ENCODE peak calls at places on chromosome 11, in five cellular contexts. K is choroid plexus epithelial cell, T is tibial nerve, D is cardiac muscle cell, P is cardiac fibroblast. O is an unnamed sample.

GRCh38 chr11:112408551-112408950 is 147.9 kb upstream of the PLET1 start:
- DNase-seq in K (no peak), T (no peak), D (no peak), P (no peak), O (no peak)

GRCh38 chr11:33869511-33870422 is 22.1 kb downstream of the LMO2 start:
- DNase-seq in K (peak), T (no peak), D (peak), P (peak), O (peak)

GRCh38 chr11:108906329-108906728 is 241.5 kb downstream of the DDX10 start:
- DNase-seq in K (peak), T (no peak), D (no peak), P (peak), O (peak)

GRCh38 chr11:94767701-94768601 is at the start of gene AMOTL1:
- DNase-seq in K (peak), T (peak), D (peak), P (peak), O (peak)

GRCh38 chr11:2901196-2901796 is 15.7 kb upstream of the CDKN1C start:
- DNase-seq in K (no peak), T (no peak), D (no peak), P (no peak), O (no peak)

GRCh38 chr11:456533-456932 is 6.5 kb downstream of the PTDSS2 start:
- DNase-seq in K (peak), T (no peak), D (no peak), P (no peak), O (no peak)

GRCh38 chr11:102472127-102472526 is 19.6 kb upstream of the TMEM123 start:
- DNase-seq in K (no peak), T (no peak), D (no peak), P (no peak), O (no peak)

GRCh38 chr11:92131289-92131890 is 93.2 kb upstream of the FAT3 start:
- DNase-seq in K (peak), T (no peak), D (no peak), P (peak), O (no peak)

GRCh38 chr11:111370270-111370901 is 8.7 kb downstream of the POU2AF1 start:
- DNase-seq in K (no peak), T (no peak), D (no peak), P (no peak), O (no peak)

GRCh38 chr11:129691154-129691553 is 124.5 kb upstream of the TMEM45B start:
- DNase-seq in K (no peak), T (no peak), D (no peak), P (no peak), O (no peak)

GRCh38 chr11:3133456-3134217 is 31.5 kb downstream of the OSBPL5 start:
- DNase-seq in K (no peak), T (no peak), D (no peak), P (no peak), O (no peak)

GRCh38 chr11:79174045-79175008 is 266.5 kb downstream of the TENM4 start:
- DNase-seq in K (peak), T (no peak), D (no peak), P (peak), O (no peak)

GRCh38 chr11:79413258-79413657 is 27.6 kb downstream of the TENM4 start:
- DNase-seq in K (peak), T (peak), D (peak), P (peak), O (peak)

GRCh38 chr11:110367571-110367970 is 62.2 kb upstream of the FDX1 start:
- DNase-seq in K (no peak), T (no peak), D (no peak), P (peak), O (no peak)

GRCh38 chr11:33438311-33438710 is 181.1 kb downstream of the HIPK3 start:
- DNase-seq in K (no peak), T (no peak), D (no peak), P (no peak), O (no peak)

GRCh38 chr11:29200776-29201574 is 815.9 kb downstream of the KCNA4 start:
- DNase-seq in K (no peak), T (no peak), D (no peak), P (no peak), O (no peak)

GRCh38 chr11:10139656-10140055 is 154.4 kb downstream of the SBF2 start:
- DNase-seq in K (peak), T (no peak), D (no peak), P (peak), O (peak)

GRCh38 chr11:111370902-111371578 is 8.0 kb downstream of the POU2AF1 start:
- DNase-seq in K (no peak), T (no peak), D (no peak), P (no peak), O (no peak)

GRCh38 chr11:16611395-16612233 is 126.8 kb upstream of the C11orf58 start:
- DNase-seq in K (no peak), T (no peak), D (peak), P (no peak), O (peak)

GRCh38 chr11:10076458-10077141 is 217.4 kb downstream of the SBF2 start:
- DNase-seq in K (peak), T (no peak), D (peak), P (peak), O (peak)

GRCh38 chr11:104836711-104837110 is 61.5 kb downstream of the CASP12 start:
- DNase-seq in K (no peak), T (no peak), D (no peak), P (no peak), O (no peak)

GRCh38 chr11:110373061-110373702 is 56.6 kb upstream of the FDX1 start:
- DNase-seq in K (peak), T (no peak), D (no peak), P (peak), O (no peak)

DNA sequence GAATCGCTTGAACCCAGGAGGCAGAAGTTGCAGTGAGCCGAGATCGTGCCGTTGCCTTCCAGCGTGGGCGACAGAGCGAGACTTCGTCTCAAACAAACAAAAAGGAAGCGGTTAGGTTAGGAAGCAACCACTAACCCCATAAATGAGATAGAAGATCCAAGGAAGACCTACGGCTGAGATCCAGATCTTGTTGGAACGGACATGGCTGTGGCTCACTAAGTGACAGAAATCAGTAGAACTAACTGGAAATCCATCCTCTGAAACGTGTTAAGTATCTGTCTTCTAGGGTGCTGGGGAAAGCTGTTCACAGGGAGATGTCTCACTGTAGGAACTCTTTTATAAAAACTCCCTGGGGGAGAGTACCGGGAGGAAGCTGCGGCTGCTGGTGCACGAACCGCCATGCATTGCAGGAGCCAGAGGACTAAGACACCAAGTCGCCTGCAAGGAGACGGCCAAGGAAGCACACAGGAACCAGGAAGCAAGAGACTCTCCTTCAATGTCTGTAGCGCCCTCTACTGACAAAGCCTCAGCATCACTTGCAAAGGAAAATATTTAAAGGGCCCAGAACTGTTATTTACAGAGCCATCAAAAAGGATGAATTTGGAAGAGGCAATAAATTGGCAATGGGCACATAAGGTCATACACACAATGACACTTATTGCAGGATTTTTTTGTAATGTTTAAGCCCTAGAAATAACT is 16.9 kb upstream of the SPTY2D1 start:
- DNase-seq in K (peak), T (no peak), D (no peak), P (peak), O (peak)
- TF ChIP-seq CTCF in K (peak), T (no peak), D (peak), P (peak), O (peak)

GRCh38 chr11:86303257-86303656 is 1.2 kb downstream of the HIKESHI start:
- DNase-seq in K (peak), T (no peak), D (no peak), P (no peak), O (peak)
- H3K4me3 ChIP-seq in K (peak), T (no peak), D (peak), P (peak), O (peak)

DNA sequence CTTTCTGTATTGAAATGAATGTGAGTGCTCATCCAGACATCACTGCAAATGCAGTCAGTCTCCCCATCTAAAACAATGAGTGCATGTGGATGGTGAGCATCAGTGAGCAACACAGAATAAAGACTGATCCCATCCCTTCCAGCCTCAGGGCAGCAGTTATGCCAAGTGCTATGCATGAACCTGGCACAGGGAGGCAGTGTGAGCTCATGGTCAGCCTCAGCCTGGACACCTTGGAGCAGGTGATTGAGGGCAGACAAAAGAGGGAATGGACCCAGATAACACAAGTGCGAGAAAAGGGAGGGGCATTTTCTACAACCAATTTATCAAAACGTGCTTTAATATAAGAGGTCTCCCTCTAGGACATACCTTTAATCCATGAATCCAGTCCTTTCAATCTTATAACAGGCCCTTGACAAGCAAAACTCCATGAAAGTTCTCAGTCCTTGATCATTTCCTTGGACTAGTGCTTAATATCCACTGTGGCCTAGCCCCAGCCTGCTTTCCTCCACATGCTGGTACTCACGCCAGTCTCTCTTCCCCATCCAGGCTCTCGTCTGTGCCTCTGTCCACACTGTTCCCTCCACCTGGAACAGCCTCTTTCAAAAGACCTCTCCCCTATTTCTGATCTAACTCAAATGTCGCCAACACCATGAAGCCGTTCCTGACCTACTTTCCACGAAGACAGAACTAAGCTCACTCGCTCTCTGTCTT is 50.5 kb upstream of the LRRC55 start:
- DNase-seq in K (peak), T (no peak), D (peak), P (peak), O (peak)
- TF ChIP-seq CTCF in K (peak), T (no peak), D (peak), P (peak), O (peak)

GRCh38 chr11:74696932-74697687 is 34.1 kb downstream of the CHRDL2 start:
- DNase-seq in K (peak), T (peak), D (peak), P (peak), O (no peak)
- H3K4me3 ChIP-seq in K (peak), T (no peak), D (no peak), P (peak), O (no peak)

DNA sequence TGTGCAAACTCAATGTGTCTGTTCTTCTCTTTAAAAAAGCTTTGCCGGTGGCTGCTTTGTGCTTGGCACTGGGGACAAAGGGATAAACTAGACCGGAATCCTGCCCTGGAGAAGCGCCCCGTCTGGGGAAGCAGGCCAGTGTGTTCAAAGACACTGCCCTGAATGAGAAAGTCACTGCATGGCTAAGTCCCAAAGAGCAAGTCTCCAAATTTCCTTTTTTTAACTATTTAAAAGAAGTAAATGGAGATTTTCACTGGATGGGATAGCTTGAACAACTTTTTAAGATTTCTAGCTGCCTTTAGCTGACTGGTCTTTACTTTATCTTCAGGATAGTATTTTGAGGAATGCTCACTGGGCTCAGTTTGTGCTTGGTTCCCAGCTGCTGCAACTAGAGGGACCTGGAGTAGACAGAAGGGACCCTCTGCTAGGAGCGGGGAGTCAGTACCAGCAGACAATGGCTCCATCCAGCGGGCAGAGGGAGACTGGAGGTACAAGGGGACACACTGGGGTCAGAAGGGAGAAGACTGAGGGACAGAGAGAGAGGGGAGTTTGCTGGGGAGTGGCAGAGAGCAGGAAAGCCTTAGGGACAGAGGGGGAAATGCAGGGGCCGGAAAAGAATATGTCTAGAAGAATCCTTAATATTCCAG is 22.2 kb upstream of the ACER3 start:
- DNase-seq in K (peak), T (no peak), D (peak), P (peak), O (peak)
- TF ChIP-seq CTCF in K (peak), T (no peak), D (peak), P (peak), O (peak)

DNA sequence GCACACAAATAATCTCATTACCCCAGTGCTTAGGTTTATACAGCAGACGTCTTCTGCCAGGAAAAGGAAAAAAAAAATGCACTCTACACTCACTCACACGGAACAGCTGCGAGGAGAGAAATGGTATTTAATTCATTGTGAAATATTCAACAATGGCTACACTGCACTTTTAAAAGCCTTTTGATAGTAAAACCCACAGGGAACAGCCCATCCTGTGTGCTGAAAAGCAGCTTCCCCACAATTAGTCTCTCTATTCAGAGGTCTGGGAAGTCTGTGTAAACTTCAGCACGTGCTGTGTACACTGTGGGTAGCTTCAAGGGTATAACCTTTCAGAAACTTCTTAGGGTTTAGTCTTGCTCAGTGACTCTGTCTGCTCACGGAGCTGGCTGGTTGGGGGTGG is 42.7 kb downstream of the ETS1 start:
- DNase-seq in K (peak), T (no peak), D (no peak), P (peak), O (peak)
- H3K4me3 ChIP-seq in K (no peak), T (no peak), D (no peak), P (no peak), O (no peak)

GRCh38 chr11:19812710-19813109 is 100.1 kb downstream of the NAV2 start:
- DNase-seq in K (no peak), T (no peak), D (no peak), P (no peak), O (no peak)

GRCh38 chr11:19813158-19813879 is 100.7 kb downstream of the NAV2 start:
- DNase-seq in K (no peak), T (no peak), D (no peak), P (no peak), O (no peak)

GRCh38 chr11:19816040-19816439 is 103.4 kb downstream of the NAV2 start:
- DNase-seq in K (no peak), T (no peak), D (no peak), P (no peak), O (no peak)

GRCh38 chr11:19812096-19812495 is 99.5 kb downstream of the NAV2 start:
- DNase-seq in K (no peak), T (no peak), D (no peak), P (no peak), O (no peak)

DNA sequence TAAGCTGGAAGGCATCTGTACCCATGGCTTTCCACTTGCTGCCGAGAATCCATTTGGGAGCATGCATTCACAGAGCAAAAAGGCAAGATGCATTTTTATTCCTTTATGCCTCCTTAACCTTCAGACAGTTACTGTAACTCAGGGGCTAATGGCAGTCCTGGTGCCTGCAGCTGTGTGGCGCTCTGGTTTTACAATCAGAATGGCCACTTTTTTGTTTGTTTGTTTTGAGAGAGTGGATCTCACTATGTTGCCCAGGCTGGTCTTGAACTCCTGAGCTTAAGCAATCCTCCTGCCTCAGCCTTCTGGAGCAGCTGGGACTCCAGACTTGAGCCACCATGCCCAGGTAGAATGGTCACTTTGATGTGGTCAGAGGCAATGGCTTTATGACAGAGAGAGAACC is 101.8 kb downstream of the NAV2 start:
- DNase-seq in K (no peak), T (no peak), D (no peak), P (no peak), O (no peak)
- TF ChIP-seq CTCF in K (peak), T (no peak), D (peak), P (no peak), O (no peak)

GRCh38 chr11:71286701-71287643 is 34.6 kb upstream of the SHANK2 start:
- DNase-seq in K (peak), T (no peak), D (no peak), P (peak), O (peak)

GRCh38 chr11:71282581-71283351 is 30.4 kb upstream of the SHANK2 start:
- DNase-seq in K (no peak), T (no peak), D (no peak), P (no peak), O (no peak)

GRCh38 chr11:71285111-71285510 is 32.7 kb upstream of the SHANK2 start:
- DNase-seq in K (no peak), T (no peak), D (no peak), P (no peak), O (no peak)

GRCh38 chr11:71283960-71284359 is 31.6 kb upstream of the SHANK2 start:
- DNase-seq in K (no peak), T (no peak), D (no peak), P (no peak), O (no peak)

DNA sequence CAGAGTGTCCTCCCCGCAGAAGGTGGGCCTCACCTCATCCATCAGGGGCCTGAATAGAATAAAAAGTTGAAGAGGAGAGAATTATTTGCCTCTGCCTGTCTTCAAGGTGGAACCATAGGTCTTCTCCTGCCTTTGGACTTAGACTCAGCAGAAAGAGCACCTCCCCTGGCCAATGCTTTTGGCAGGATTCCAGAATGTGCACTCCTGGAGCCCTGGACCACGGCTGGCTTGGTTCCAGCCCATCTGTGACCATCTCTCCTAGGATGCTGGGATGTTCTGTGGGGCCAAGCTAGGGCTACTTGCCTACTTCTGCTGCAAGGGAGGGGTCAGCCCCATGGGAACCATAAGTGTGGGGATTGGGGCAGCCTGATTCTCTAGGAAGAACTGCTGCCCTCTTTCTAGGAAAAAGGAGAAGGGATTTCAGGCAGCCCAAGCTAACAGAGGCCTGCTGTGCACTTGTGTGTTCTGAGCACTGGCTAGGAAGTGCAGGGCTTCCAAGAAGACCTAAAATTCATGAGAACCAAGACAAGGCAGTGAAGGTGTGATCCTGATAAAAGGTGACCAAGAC is 32.2 kb upstream of the SHANK2 start:
- DNase-seq in K (no peak), T (no peak), D (no peak), P (no peak), O (no peak)
- H3K4me3 ChIP-seq in K (no peak), T (no peak), D (no peak), P (no peak), O (no peak)

DNA sequence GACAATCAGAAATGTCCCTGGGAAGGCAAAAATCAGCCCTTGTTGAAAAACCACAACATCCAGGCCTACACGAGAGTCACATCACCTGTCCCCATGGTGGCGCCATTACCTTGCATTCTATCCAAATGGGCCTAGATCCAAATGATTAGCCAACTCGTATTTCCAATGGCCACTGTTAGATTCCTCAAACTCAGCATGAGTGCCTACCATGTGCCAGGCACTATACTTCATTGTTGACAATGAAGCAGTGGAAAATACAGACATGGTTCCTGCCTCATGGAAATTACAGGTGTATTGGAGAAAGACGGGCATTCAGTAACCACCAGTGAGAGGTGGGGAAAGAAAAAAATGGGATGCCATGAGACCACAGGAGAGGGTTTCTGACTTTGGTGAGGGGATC is 29.8 kb upstream of the CREB3L1 start:
- DNase-seq in K (peak), T (no peak), D (peak), P (peak), O (peak)
- TF ChIP-seq CTCF in K (peak), T (no peak), D (peak), P (peak), O (peak)